ENCODE peak calls at places on chromosomes 4 and X, in seven cellular contexts. R, T, K, A, X, Z and Q are unnamed samples.
A peak's percentile ranks its signal among the peaks of the same experiment; 100 is the strongest.

GRCh38 chr4:8394125-8394524 is 46.4 kb downstream of the ACOX3 start:
- DNase-seq in K (no peak), R (no peak), A (no peak), X (no peak), T (no peak), Z (no peak), Q (no peak)

GRCh38 chrX:119759333-119759766 is 962 bp downstream of the SOWAHD start:
- DNase-seq in K (no peak), R (no peak), Z (no peak), X (no peak), A (no peak), T (no peak), Q (no peak)

GRCh38 chrX:74286950-74287349 is 17.0 kb upstream of the ZCCHC13 start:
- DNase-seq in X (no peak), A (no peak), R (no peak), T (no peak), Z (no peak), K (no peak), Q (no peak)

GRCh38 chrX:121876316-121876715 is 828.9 kb downstream of the GLUD2 start:
- DNase-seq in X (peak; percentile 27), R (no peak), Z (no peak), T (no peak), A (no peak), K (no peak), Q (no peak)

GRCh38 chr4:113955411-113955810 is 24.0 kb downstream of the ARSJ start:
- DNase-seq in K (no peak), R (no peak), T (no peak), Z (no peak), A (no peak), X (no peak), Q (no peak)

GRCh38 chr4:123804171-123804721 is 407.7 kb downstream of the SPRY1 start:
- DNase-seq in K (no peak), Z (no peak), X (no peak), R (no peak), A (no peak), T (no peak), Q (no peak)

GRCh38 chr4:187268940-187269339 is 545.3 kb upstream of the FAT1 start:
- DNase-seq in A (no peak), R (peak; percentile 16), Z (no peak), X (peak; percentile 11), K (no peak), T (no peak), Q (no peak)

GRCh38 chrX:128699716-128700285 is 647.6 kb upstream of the ACTRT1 start:
- DNase-seq in Z (no peak), R (no peak), K (no peak), A (no peak), X (no peak), T (no peak), Q (no peak)

GRCh38 chr4:173076903-173077629 is 91.5 kb upstream of the GALNT7 start:
- DNase-seq in A (no peak), Z (no peak), K (no peak), X (peak; percentile 49), R (no peak), T (no peak), Q (no peak)

GRCh38 chrX:102841706-102842003 is 95.4 kb upstream of the RAB40AL start:
- DNase-seq in X (no peak), A (no peak), Z (no peak), R (no peak), T (no peak), K (no peak), Q (no peak)

GRCh38 chr4:169583563-169583962 is 28.8 kb downstream of the NEK1 start:
- DNase-seq in X (no peak), K (no peak), R (no peak), A (no peak), T (no peak), Z (no peak), Q (no peak)

GRCh38 chrX:131041652-131042051 is 16.5 kb upstream of the ARHGAP36 start:
- DNase-seq in A (no peak), X (no peak), T (no peak), Z (no peak), K (no peak), R (no peak), Q (no peak)

GRCh38 chr4:72418458-72418857 is 150.6 kb downstream of the ADAMTS3 start:
- DNase-seq in R (peak; percentile 17), T (no peak), K (no peak), X (peak; percentile 20), Z (no peak), A (no peak), Q (no peak)

GRCh38 chr4:1814453-1814852 is 21.4 kb downstream of the FGFR3 start:
- DNase-seq in A (no peak), Z (no peak), K (no peak), T (no peak), R (no peak), X (no peak), Q (no peak)

GRCh38 chr4:116217781-116218180 is 867.6 kb downstream of the TRAM1L1 start:
- DNase-seq in Z (no peak), X (peak; percentile 37), T (no peak), R (no peak), A (no peak), K (no peak), Q (no peak)

GRCh38 chrX:48606091-48606490 is 8.8 kb downstream of the WDR13 start:
- DNase-seq in Z (no peak), R (no peak), X (no peak), T (no peak), A (no peak), K (no peak), Q (no peak)

GRCh38 chr4:79913581-79913980 is 159.4 kb downstream of the ANTXR2 start:
- DNase-seq in K (no peak), X (no peak), A (peak; percentile 77), Z (no peak), T (no peak), R (peak; percentile 6), Q (no peak)

GRCh38 chr4:130214268-130214667 is 1118.3 kb downstream of the C4orf33 start:
- DNase-seq in R (no peak), K (no peak), A (no peak), Z (no peak), X (no peak), T (no peak), Q (no peak)

GRCh38 chr4:108703966-108704365 is 53.6 kb downstream of the OSTC start:
- DNase-seq in K (no peak), T (no peak), A (no peak), Z (no peak), X (no peak), R (no peak), Q (no peak)

GRCh38 chrX:139969286-139969685 is 4.0 kb upstream of the CXorf66 start:
- DNase-seq in R (no peak), T (no peak), Z (no peak), K (no peak), A (no peak), X (no peak), Q (no peak)

GRCh38 chr4:31968842-31969241 is 1248.7 kb downstream of the PCDH7 start:
- DNase-seq in T (no peak), R (no peak), A (peak; percentile 41), K (no peak), Z (no peak), X (no peak), Q (no peak)

GRCh38 chr4:46506876-46507275 is 116.9 kb upstream of the GABRA2 start:
- DNase-seq in K (no peak), Z (no peak), T (no peak), X (peak; percentile 65), R (no peak), A (no peak), Q (no peak)

GRCh38 chr4:11505225-11505971 is 76.7 kb upstream of the HS3ST1 start:
- DNase-seq in X (peak; percentile 85), K (no peak), R (no peak), T (no peak), A (peak; percentile 20), Z (no peak), Q (no peak)

GRCh38 chrX:130647468-130647867 is 245.7 kb downstream of the RBMX2 start:
- DNase-seq in K (no peak), X (no peak), T (no peak), R (no peak), A (no peak), Z (no peak), Q (no peak)

GRCh38 chr4:140635606-140636005 is 66.8 kb upstream of the UCP1 start:
- DNase-seq in T (no peak), K (no peak), A (no peak), R (peak; percentile 69), X (peak; percentile 62), Z (no peak), Q (no peak)

GRCh38 chr4:152458801-152459302 is 77.0 kb downstream of the FBXW7 start:
- DNase-seq in A (peak; percentile 54), Z (peak; percentile 4), T (no peak), R (no peak), X (no peak), K (no peak), Q (no peak)

GRCh38 chrX:50839730-50840129 is 25.7 kb upstream of the SHROOM4 start:
- DNase-seq in A (no peak), K (no peak), T (no peak), Z (no peak), R (no peak), X (no peak), Q (no peak)

GRCh38 chr4:98864560-98864959 is 64.4 kb downstream of the EIF4E start:
- DNase-seq in K (no peak), Z (no peak), R (no peak), T (no peak), X (no peak), A (no peak), Q (no peak)

GRCh38 chrX:42732506-42732905 is 45.5 kb downstream of the PPP1R2C start:
- DNase-seq in K (no peak), Z (no peak), R (no peak), X (no peak), T (no peak), A (no peak), Q (no peak)

GRCh38 chrX:30620980-30621716 is 32.1 kb upstream of the GK start:
- DNase-seq in A (peak; percentile 76), X (peak; percentile 64), R (peak; percentile 80), K (no peak), T (no peak), Z (no peak), Q (no peak)

GRCh38 chr4:89837385-89837995 is 529 bp upstream of the SNCA start:
- DNase-seq in Z (no peak), T (peak; percentile 1), R (peak; percentile 7), A (no peak), K (no peak), X (peak; percentile 41), Q (peak; percentile 59)

GRCh38 chr4:153471691-153472080 is 5.5 kb downstream of the TMEM131L start:
- DNase-seq in K (no peak), R (no peak), A (no peak), T (peak; percentile 65), X (peak; percentile 42), Z (peak; percentile 63), Q (no peak)

GRCh38 chr4:83851261-83852084 is 315.6 kb downstream of the GPAT3 start:
- DNase-seq in X (no peak), A (no peak), K (no peak), T (no peak), Z (no peak), R (no peak), Q (no peak)

GRCh38 chr4:183940807-183941310 is 35.8 kb downstream of the STOX2 start:
- DNase-seq in K (no peak), X (no peak), A (peak; percentile 15), Z (no peak), R (no peak), T (no peak), Q (no peak)

GRCh38 chr4:53919605-53920004 is 144.8 kb downstream of the CHIC2 start:
- DNase-seq in A (no peak), X (no peak), Z (no peak), R (no peak), T (no peak), K (no peak), Q (no peak)

GRCh38 chr4:143355540-143356217 is 19.0 kb downstream of the GAB1 start:
- DNase-seq in X (peak; percentile 64), K (no peak), Z (no peak), R (peak; percentile 32), T (no peak), A (no peak), Q (no peak)

GRCh38 chr4:101528526-101528925 is 181.2 kb upstream of the PPP3CA start:
- DNase-seq in Z (no peak), A (no peak), K (no peak), T (no peak), X (no peak), R (no peak), Q (no peak)

GRCh38 chrX:10175317-10175871 is 18.6 kb downstream of the CLCN4 start:
- DNase-seq in Z (no peak), X (no peak), T (no peak), R (peak; percentile 64), A (peak; percentile 4), K (no peak), Q (no peak)